ENCODE peak calls at places on chromosomes 11 and 22, in six cellular contexts. D is left lobe of liver, Z is NCI-H774, L is HuH-7.5, B is cardiac fibroblast, T is cardiac muscle cell. Q is an unnamed sample.

GRCh38 chr22:36369922-36370781 is 17.6 kb downstream of the MYH9 start:
- DNase-seq in T (peak; percentile 64), B (peak; percentile 75), D (peak; percentile 58), Z (no peak), L (no peak), Q (no peak)

GRCh38 chr11:119493712-119494111 is 70.7 kb upstream of the THY1 start:
- DNase-seq in L (peak; percentile 29), D (no peak), B (no peak), Z (no peak), T (peak; percentile 39), Q (no peak)

GRCh38 chr11:6925636-6926207 is 504 bp upstream of the ZNF215 start:
- DNase-seq in Z (peak; percentile 36), B (peak; percentile 19), T (peak; percentile 36), L (no peak), D (no peak), Q (peak; percentile 25)

GRCh38 chr11:17531818-17532131 is 12.4 kb downstream of the USH1C start:
- DNase-seq in B (peak; percentile 52), D (no peak), Z (no peak), L (no peak), T (peak; percentile 66), Q (peak; percentile 26)

GRCh38 chr22:49240472-49240871 is 587.2 kb downstream of the BRD1 start:
- DNase-seq in D (no peak), L (no peak), B (no peak), Z (no peak), T (no peak), Q (no peak)

GRCh38 chr11:120061761-120062560 is 76.0 kb downstream of the TRIM29 start:
- DNase-seq in D (peak; percentile 35), Z (no peak), L (no peak), B (no peak), T (peak; percentile 24), Q (no peak)

GRCh38 chr11:76803023-76803422 is 19.9 kb downstream of the TSKU start:
- DNase-seq in T (peak; percentile 82), D (peak; percentile 71), B (peak; percentile 77), Z (no peak), L (peak; percentile 20), Q (no peak)

GRCh38 chr22:23278883-23279675 is 98.8 kb downstream of the BCR start:
- DNase-seq in D (no peak), Z (no peak), L (no peak), T (peak; percentile 28), B (peak; percentile 55), Q (no peak)

GRCh38 chr11:76208829-76209670 is 2.7 kb upstream of the WNT11 start:
- DNase-seq in L (peak; percentile 83), B (peak; percentile 51), T (peak; percentile 58), D (peak; percentile 88), Z (peak; percentile 79), Q (no peak)

Q was measured in epithelial cell of proximal tubule.